ENCODE peak calls at places on chromosomes 3 and 15, in six cellular contexts. One of them, this sample, is unnamed.

GRCh38 chr3:42655980-42656679 is 2.6 kb downstream of the ZBTB47 start:
- DNase-seq in psoas muscle: peak
- DNase-seq in HFFc6: peak
- DNase-seq in ascending aorta: no peak
- DNase-seq in brain microvascular endothelial cell: peak
- DNase-seq in A549: no peak
- DNase-seq in this sample: no peak

GRCh38 chr3:4778119-4778518 is 201.1 kb upstream of the BHLHE40 start:
- DNase-seq in psoas muscle: no peak
- DNase-seq in HFFc6: no peak
- DNase-seq in ascending aorta: no peak
- DNase-seq in brain microvascular endothelial cell: no peak
- DNase-seq in A549: no peak
- DNase-seq in this sample: no peak

GRCh38 chr3:197680955-197681521 is 55.7 kb downstream of the RUBCN start:
- DNase-seq in psoas muscle: no peak
- DNase-seq in HFFc6: no peak
- DNase-seq in ascending aorta: no peak
- DNase-seq in brain microvascular endothelial cell: no peak
- DNase-seq in A549: peak
- DNase-seq in this sample: no peak

GRCh38 chr15:29437888-29438713 is 168.5 kb upstream of the NSMCE3 start:
- DNase-seq in psoas muscle: no peak
- DNase-seq in HFFc6: no peak
- DNase-seq in ascending aorta: no peak
- DNase-seq in brain microvascular endothelial cell: no peak
- DNase-seq in A549: no peak
- DNase-seq in this sample: no peak

GRCh38 chr3:148233403-148233802 is 464.3 kb upstream of the AGTR1 start:
- DNase-seq in psoas muscle: no peak
- DNase-seq in HFFc6: no peak
- DNase-seq in ascending aorta: no peak
- DNase-seq in brain microvascular endothelial cell: peak
- DNase-seq in A549: no peak
- DNase-seq in this sample: no peak

GRCh38 chr3:169548194-169548593 is 115.3 kb downstream of the MECOM start:
- DNase-seq in psoas muscle: no peak
- DNase-seq in HFFc6: no peak
- DNase-seq in ascending aorta: no peak
- DNase-seq in brain microvascular endothelial cell: no peak
- DNase-seq in A549: no peak
- DNase-seq in this sample: no peak

GRCh38 chr3:133834621-133835417 is 29.2 kb downstream of the SRPRB start:
- DNase-seq in psoas muscle: no peak
- DNase-seq in HFFc6: no peak
- DNase-seq in ascending aorta: no peak
- DNase-seq in brain microvascular endothelial cell: no peak
- DNase-seq in A549: no peak
- DNase-seq in this sample: no peak

GRCh38 chr3:124260206-124260915 is 268.4 kb upstream of the ROPN1 start:
- DNase-seq in psoas muscle: peak
- DNase-seq in HFFc6: peak
- DNase-seq in ascending aorta: peak
- DNase-seq in brain microvascular endothelial cell: peak
- DNase-seq in A549: peak
- DNase-seq in this sample: no peak

GRCh38 chr3:31014317-31015040 is 120.0 kb upstream of the GADL1 start:
- DNase-seq in psoas muscle: no peak
- DNase-seq in HFFc6: peak
- DNase-seq in ascending aorta: no peak
- DNase-seq in brain microvascular endothelial cell: no peak
- DNase-seq in A549: no peak
- DNase-seq in this sample: no peak

GRCh38 chr3:156788846-156789245 is 37.3 kb upstream of the LEKR1 start:
- DNase-seq in psoas muscle: no peak
- DNase-seq in HFFc6: peak
- DNase-seq in ascending aorta: no peak
- DNase-seq in brain microvascular endothelial cell: no peak
- DNase-seq in A549: no peak
- DNase-seq in this sample: no peak

GRCh38 chr3:13013595-13013993 is 59.6 kb downstream of the IQSEC1 start:
- DNase-seq in psoas muscle: no peak
- DNase-seq in HFFc6: no peak
- DNase-seq in ascending aorta: no peak
- DNase-seq in brain microvascular endothelial cell: no peak
- DNase-seq in A549: no peak
- DNase-seq in this sample: no peak
- TF ChIP-seq CTCF in psoas muscle: no peak
- TF ChIP-seq CTCF in HFFc6: no peak
- TF ChIP-seq CTCF in ascending aorta: no peak
- TF ChIP-seq CTCF in brain microvascular endothelial cell: no peak
- TF ChIP-seq CTCF in A549: no peak
- TF ChIP-seq CTCF in this sample: no peak

GRCh38 chr15:78950906-78951840 is 6.3 kb upstream of the CTSH start:
- DNase-seq in psoas muscle: no peak
- DNase-seq in HFFc6: peak
- DNase-seq in ascending aorta: no peak
- DNase-seq in brain microvascular endothelial cell: no peak
- DNase-seq in A549: peak
- DNase-seq in this sample: no peak
- TF ChIP-seq CTCF in psoas muscle: no peak
- TF ChIP-seq CTCF in HFFc6: peak
- TF ChIP-seq CTCF in ascending aorta: no peak
- TF ChIP-seq CTCF in brain microvascular endothelial cell: peak
- TF ChIP-seq CTCF in A549: no peak
- TF ChIP-seq CTCF in this sample: peak

GRCh38 chr3:53493618-53493996 is 804 bp upstream of the CACNA1D start:
- DNase-seq in psoas muscle: no peak
- DNase-seq in HFFc6: no peak
- DNase-seq in ascending aorta: no peak
- DNase-seq in brain microvascular endothelial cell: no peak
- DNase-seq in A549: no peak
- DNase-seq in this sample: no peak

GRCh38 chr3:53495518-53496501 is 1.4 kb downstream of the CACNA1D start:
- DNase-seq in psoas muscle: no peak
- DNase-seq in HFFc6: no peak
- DNase-seq in ascending aorta: no peak
- DNase-seq in brain microvascular endothelial cell: no peak
- DNase-seq in A549: no peak
- DNase-seq in this sample: no peak

GRCh38 chr3:53496984-53497383 is 2.6 kb downstream of the CACNA1D start:
- DNase-seq in psoas muscle: no peak
- DNase-seq in HFFc6: no peak
- DNase-seq in ascending aorta: no peak
- DNase-seq in brain microvascular endothelial cell: no peak
- DNase-seq in A549: no peak
- DNase-seq in this sample: no peak

GRCh38 chr3:53495091-53495517 is 693 bp downstream of the CACNA1D start:
- DNase-seq in psoas muscle: peak
- DNase-seq in HFFc6: no peak
- DNase-seq in ascending aorta: no peak
- DNase-seq in brain microvascular endothelial cell: no peak
- DNase-seq in A549: no peak
- DNase-seq in this sample: no peak

GRCh38 chr3:53493997-53494791 is at the start of gene CACNA1D:
- DNase-seq in psoas muscle: peak
- DNase-seq in HFFc6: no peak
- DNase-seq in ascending aorta: no peak
- DNase-seq in brain microvascular endothelial cell: no peak
- DNase-seq in A549: no peak
- DNase-seq in this sample: peak
- TF ChIP-seq CTCF in psoas muscle: no peak
- TF ChIP-seq CTCF in HFFc6: no peak
- TF ChIP-seq CTCF in ascending aorta: no peak
- TF ChIP-seq CTCF in brain microvascular endothelial cell: no peak
- TF ChIP-seq CTCF in A549: no peak
- TF ChIP-seq CTCF in this sample: no peak

GRCh38 chr15:51939216-51939615 is 32.4 kb downstream of the LEO1 start:
- DNase-seq in psoas muscle: no peak
- DNase-seq in HFFc6: no peak
- DNase-seq in ascending aorta: no peak
- DNase-seq in brain microvascular endothelial cell: no peak
- DNase-seq in A549: no peak
- DNase-seq in this sample: no peak
- TF ChIP-seq CTCF in psoas muscle: no peak
- TF ChIP-seq CTCF in HFFc6: no peak
- TF ChIP-seq CTCF in ascending aorta: no peak
- TF ChIP-seq CTCF in brain microvascular endothelial cell: no peak
- TF ChIP-seq CTCF in A549: no peak
- TF ChIP-seq CTCF in this sample: no peak

This sample was measured in D721Med.